ENCODE peak calls at places on chromosomes 3 and 15, in seven cellular contexts. P is cardiac muscle cell, W is pancreas, U is Peyer's patch, L is left ventricle myocardium inferior, V is dorsolateral prefrontal cortex, R is GM23248. T is an unnamed sample.

GRCh38 chr15:62392411-62392810 is 227.3 kb upstream of the C2CD4B start:
- DNase-seq in V (no peak), L (peak), P (peak), W (no peak), U (peak), R (peak), T (no peak)

GRCh38 chr3:65033577-65033976 is 345.8 kb upstream of the ADAMTS9 start:
- DNase-seq in R (peak), W (no peak), U (no peak), L (no peak), V (no peak), P (no peak), T (no peak)

GRCh38 chr3:10251006-10251405 is 2.7 kb downstream of the TATDN2 start:
- DNase-seq in V (no peak), R (no peak), L (no peak), P (no peak), W (no peak), U (peak), T (no peak)

GRCh38 chr3:131549340-131549739 is 46.6 kb upstream of the MRPL3 start:
- DNase-seq in W (no peak), V (no peak), L (no peak), U (no peak), R (peak), P (no peak), T (no peak)

GRCh38 chr3:135851201-135852061 is 114.1 kb upstream of the PPP2R3A start:
- DNase-seq in U (no peak), V (no peak), R (peak), L (no peak), P (no peak), W (no peak), T (no peak)

GRCh38 chr3:151219056-151219455 is 16.0 kb upstream of the GPR171 start:
- DNase-seq in P (peak), W (no peak), L (no peak), R (peak), V (no peak), U (no peak), T (no peak)

GRCh38 chr15:82680200-82681102 is 29.2 kb downstream of the AP3B2 start:
- DNase-seq in P (peak), U (peak), W (peak), R (no peak), L (no peak), V (no peak), T (no peak)

GRCh38 chr15:77468896-77469295 is 48.2 kb downstream of the HMG20A start:
- DNase-seq in W (no peak), V (no peak), L (no peak), P (no peak), U (no peak), R (no peak), T (no peak)

GRCh38 chr3:151835751-151836550 is 22.0 kb downstream of the AADAC start:
- DNase-seq in U (no peak), P (no peak), L (no peak), W (no peak), V (no peak), R (peak), T (no peak)

GRCh38 chr3:64104006-64104405 is 80.7 kb upstream of the PSMD6 start:
- DNase-seq in U (no peak), P (no peak), W (no peak), L (no peak), V (no peak), R (no peak), T (no peak)

GRCh38 chr3:101676219-101676764 is 640 bp downstream of the ZBTB11 start:
- DNase-seq in U (peak), L (peak), P (peak), W (peak), V (peak), R (peak), T (no peak)

GRCh38 chr3:98623572-98624280 is 30.3 kb upstream of the CPOX start:
- DNase-seq in R (no peak), U (no peak), W (no peak), L (no peak), P (no peak), V (no peak), T (no peak)
- H3K27ac ChIP-seq in R (no peak), U (no peak), W (no peak), L (no peak), P (no peak), V (no peak), T (no peak)

GRCh38 chr15:58235961-58236360 is 97.8 kb downstream of the AQP9 start:
- DNase-seq in V (no peak), R (peak), L (no peak), W (no peak), U (no peak), P (no peak), T (no peak)
- H3K27ac ChIP-seq in V (no peak), R (no peak), L (no peak), W (no peak), U (no peak), P (no peak), T (no peak)

DNA sequence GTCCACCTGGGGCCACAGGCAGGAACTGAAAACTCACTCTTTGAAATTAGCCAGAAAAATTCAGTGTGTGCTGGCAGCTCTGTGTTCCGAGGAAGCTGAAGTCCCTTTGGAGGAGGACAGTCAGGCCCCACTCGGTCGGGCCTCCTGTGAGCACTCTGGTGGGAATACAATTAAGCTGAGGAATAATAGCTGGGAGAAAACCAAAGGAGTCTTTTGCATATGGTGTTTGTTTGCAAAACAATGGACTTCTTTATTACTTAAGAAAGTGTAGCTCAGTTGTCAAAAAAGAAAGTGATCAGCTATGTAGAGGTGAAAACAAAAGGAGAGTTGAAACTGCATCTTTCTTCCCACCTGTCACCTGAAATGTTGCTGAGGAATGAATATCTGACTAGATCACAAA is 202.5 kb downstream of the MEIS2 start:
- DNase-seq in V (no peak), W (no peak), U (no peak), R (no peak), L (no peak), P (no peak), T (no peak)
- H3K27ac ChIP-seq in V (no peak), W (no peak), U (no peak), R (no peak), L (peak), P (peak), T (peak)

DNA sequence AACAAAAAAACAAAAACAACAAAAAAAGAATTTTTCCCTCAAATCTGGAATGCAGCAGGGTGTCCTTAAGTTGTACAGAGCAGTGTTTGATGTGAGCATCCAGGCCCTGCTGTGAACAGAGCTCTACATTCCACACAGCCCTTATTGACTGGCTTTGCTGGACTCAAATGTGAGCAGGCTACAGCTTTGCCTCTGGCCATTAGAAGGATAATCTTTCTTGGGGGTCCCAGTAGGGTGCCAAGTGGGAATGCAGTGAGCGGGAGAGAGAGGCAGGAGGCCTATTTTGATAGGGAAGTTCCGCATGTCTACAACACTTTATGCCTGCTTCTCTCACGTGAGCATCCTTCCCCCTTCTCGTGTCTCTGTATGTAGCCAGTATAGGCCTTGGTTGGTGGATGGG is 34.4 kb upstream of the TPRG1 start:
- DNase-seq in V (no peak), W (no peak), L (no peak), P (no peak), U (no peak), R (no peak), T (no peak)
- H3K27ac ChIP-seq in V (no peak), W (no peak), L (no peak), P (no peak), U (no peak), R (no peak), T (no peak)

GRCh38 chr3:50487181-50487580 is 16.3 kb downstream of the CACNA2D2 start:
- DNase-seq in U (no peak), R (no peak), L (no peak), W (no peak), V (no peak), P (no peak), T (no peak)
- H3K27ac ChIP-seq in U (no peak), R (no peak), L (no peak), W (no peak), V (no peak), P (no peak), T (no peak)

GRCh38 chr3:134483195-134483890 is 2.4 kb downstream of the ANAPC13 start:
- DNase-seq in P (no peak), L (no peak), R (peak), W (no peak), U (no peak), V (no peak), T (no peak)

GRCh38 chr3:134477938-134478337 is 7.8 kb downstream of the ANAPC13 start:
- DNase-seq in P (no peak), V (no peak), W (no peak), R (no peak), U (no peak), L (no peak), T (no peak)

GRCh38 chr3:134480546-134480945 is 5.2 kb downstream of the ANAPC13 start:
- DNase-seq in L (no peak), P (no peak), U (no peak), W (no peak), R (peak), V (no peak), T (no peak)

GRCh38 chr3:134482622-134483021 is 3.2 kb downstream of the ANAPC13 start:
- DNase-seq in U (no peak), L (no peak), P (no peak), W (no peak), V (no peak), R (no peak), T (no peak)

GRCh38 chr3:134481166-134481565 is 4.6 kb downstream of the ANAPC13 start:
- DNase-seq in U (no peak), P (no peak), R (no peak), L (no peak), V (no peak), W (no peak), T (no peak)
- H3K27ac ChIP-seq in U (no peak), P (no peak), R (peak), L (no peak), V (no peak), W (no peak), T (no peak)